ENCODE peak calls at places on chromosomes 11 and 22, in eight cellular contexts. B is mucosa of descending colon; Y is left cardiac atrium; F is midbrain; H is MM.1S; X is CD8-positive, alpha-beta memory T cell; A is NCI-H510A; Z is T47D. Q is an unnamed sample.

GRCh38 chr22:23246982-23247766 is 66.9 kb downstream of the BCR start:
- DNase-seq in B (no peak), Y (no peak), F (no peak), H (no peak), X (no peak), A (peak; percentile 59), Z (no peak), Q (no peak)

GRCh38 chr22:17638182-17638431 is 450 bp upstream of the BCL2L13 start:
- DNase-seq in B (no peak), Y (peak; percentile 35), F (no peak), H (no peak), X (no peak), A (no peak), Z (no peak), Q (no peak)

GRCh38 chr22:50251472-50252054 is 498 bp upstream of the HDAC10 start:
- DNase-seq in B (peak; percentile 47), Y (no peak), F (no peak), H (no peak), X (no peak), A (no peak), Z (no peak), Q (no peak)

GRCh38 chr11:19869466-19869865 is 156.8 kb downstream of the NAV2 start:
- DNase-seq in B (no peak), Y (no peak), F (no peak), H (no peak), X (no peak), A (peak; percentile 55), Z (no peak), Q (no peak)

GRCh38 chr11:57566035-57566504 is 1.4 kb downstream of the UBE2L6 start:
- DNase-seq in B (peak; percentile 61), Y (no peak), F (peak; percentile 78), H (peak; percentile 76), X (peak; percentile 14), A (peak; percentile 5), Z (peak; percentile 66), Q (no peak)

GRCh38 chr11:12066799-12067508 is 43.4 kb upstream of the MICAL2 start:
- DNase-seq in B (peak; percentile 49), Y (no peak), F (no peak), H (no peak), X (no peak), A (peak; percentile 31), Z (no peak), Q (no peak)

GRCh38 chr11:94775576-94776327 is 7.6 kb downstream of the AMOTL1 start:
- DNase-seq in B (no peak), Y (no peak), F (no peak), H (no peak), X (no peak), A (peak; percentile 52), Z (no peak), Q (no peak)

GRCh38 chr11:72767203-72768062 is 15.2 kb upstream of the ARAP1 start:
- DNase-seq in B (no peak), Y (no peak), F (no peak), H (no peak), X (no peak), A (no peak), Z (no peak), Q (no peak)

GRCh38 chr11:76599041-76600013 is 71.2 kb downstream of the LRRC32 start:
- DNase-seq in B (no peak), Y (no peak), F (no peak), H (no peak), X (no peak), A (no peak), Z (no peak), Q (no peak)